ENCODE peak calls at places on chromosomes 16 and 17, in nine cellular contexts. One of them, this sample, is unnamed.

GRCh38 chr17:75241996-75242460 is 19.4 kb downstream of the GGA3 start:
- DNase-seq in activated CD4-positive, alpha-beta T cell treated with anti-CD3 and anti-CD28 coated beads, Interleukin-2, amount 10 ng/mL, durations not matched to agents 7 days and 5 days: no peak
- DNase-seq in stimulated activated CD4-positive, alpha-beta T cell treated with anti-CD3 and anti-CD28 coated beads, Interleukin-1b, Interleukin-23, amount 100 ng/mL, for 24 hours: no peak
- DNase-seq in NCI-H2081 treated with DMSO at 0.1 percent for 48 hours: no peak
- DNase-seq in AG04449: no peak
- DNase-seq in Ammon's horn: no peak
- DNase-seq in HS-5: no peak
- DNase-seq in NCI-H1092: no peak
- DNase-seq in CD8-positive, alpha-beta T cell: no peak
- DNase-seq in this sample: peak

GRCh38 chr17:80938556-80938955 is 53.1 kb upstream of the CHMP6 start:
- DNase-seq in CD8-positive, alpha-beta T cell: peak
- DNase-seq in AG04449: no peak
- DNase-seq in Ammon's horn: peak
- DNase-seq in NCI-H1092: no peak
- DNase-seq in activated CD4-positive, alpha-beta T cell treated with anti-CD3 and anti-CD28 coated beads, Interleukin-2, amount 10 ng/mL, durations not matched to agents 7 days and 5 days: peak
- DNase-seq in HS-5: no peak
- DNase-seq in NCI-H2081 treated with DMSO at 0.1 percent for 48 hours: no peak
- DNase-seq in stimulated activated CD4-positive, alpha-beta T cell treated with anti-CD3 and anti-CD28 coated beads, Interleukin-1b, Interleukin-23, amount 100 ng/mL, for 24 hours: no peak
- DNase-seq in this sample: no peak

GRCh38 chr16:50272687-50273381 is 6.5 kb downstream of the ADCY7 start:
- DNase-seq in stimulated activated CD4-positive, alpha-beta T cell treated with anti-CD3 and anti-CD28 coated beads, Interleukin-1b, Interleukin-23, amount 100 ng/mL, for 24 hours: no peak
- DNase-seq in CD8-positive, alpha-beta T cell: no peak
- DNase-seq in NCI-H2081 treated with DMSO at 0.1 percent for 48 hours: no peak
- DNase-seq in HS-5: no peak
- DNase-seq in NCI-H1092: no peak
- DNase-seq in AG04449: no peak
- DNase-seq in Ammon's horn: no peak
- DNase-seq in activated CD4-positive, alpha-beta T cell treated with anti-CD3 and anti-CD28 coated beads, Interleukin-2, amount 10 ng/mL, durations not matched to agents 7 days and 5 days: no peak
- DNase-seq in this sample: no peak

GRCh38 chr16:5678371-5678770 is 580.8 kb upstream of the EEF2KMT start:
- DNase-seq in Ammon's horn: no peak
- DNase-seq in activated CD4-positive, alpha-beta T cell treated with anti-CD3 and anti-CD28 coated beads, Interleukin-2, amount 10 ng/mL, durations not matched to agents 7 days and 5 days: no peak
- DNase-seq in NCI-H1092: no peak
- DNase-seq in stimulated activated CD4-positive, alpha-beta T cell treated with anti-CD3 and anti-CD28 coated beads, Interleukin-1b, Interleukin-23, amount 100 ng/mL, for 24 hours: no peak
- DNase-seq in AG04449: no peak
- DNase-seq in CD8-positive, alpha-beta T cell: no peak
- DNase-seq in HS-5: no peak
- DNase-seq in NCI-H2081 treated with DMSO at 0.1 percent for 48 hours: no peak
- DNase-seq in this sample: no peak

GRCh38 chr16:50741225-50741807 is 570 bp upstream of the CYLD start:
- DNase-seq in Ammon's horn: no peak
- DNase-seq in NCI-H2081 treated with DMSO at 0.1 percent for 48 hours: no peak
- DNase-seq in stimulated activated CD4-positive, alpha-beta T cell treated with anti-CD3 and anti-CD28 coated beads, Interleukin-1b, Interleukin-23, amount 100 ng/mL, for 24 hours: no peak
- DNase-seq in NCI-H1092: no peak
- DNase-seq in activated CD4-positive, alpha-beta T cell treated with anti-CD3 and anti-CD28 coated beads, Interleukin-2, amount 10 ng/mL, durations not matched to agents 7 days and 5 days: no peak
- DNase-seq in AG04449: no peak
- DNase-seq in HS-5: no peak
- DNase-seq in CD8-positive, alpha-beta T cell: no peak
- DNase-seq in this sample: no peak

GRCh38 chr17:83036666-83037065 is 42.7 kb upstream of the METRNL start:
- DNase-seq in AG04449: no peak
- DNase-seq in stimulated activated CD4-positive, alpha-beta T cell treated with anti-CD3 and anti-CD28 coated beads, Interleukin-1b, Interleukin-23, amount 100 ng/mL, for 24 hours: no peak
- DNase-seq in NCI-H1092: no peak
- DNase-seq in CD8-positive, alpha-beta T cell: no peak
- DNase-seq in activated CD4-positive, alpha-beta T cell treated with anti-CD3 and anti-CD28 coated beads, Interleukin-2, amount 10 ng/mL, durations not matched to agents 7 days and 5 days: no peak
- DNase-seq in HS-5: no peak
- DNase-seq in NCI-H2081 treated with DMSO at 0.1 percent for 48 hours: no peak
- DNase-seq in Ammon's horn: no peak
- DNase-seq in this sample: no peak

GRCh38 chr16:21088646-21089538 is 61.8 kb downstream of the DNAH3 start:
- DNase-seq in activated CD4-positive, alpha-beta T cell treated with anti-CD3 and anti-CD28 coated beads, Interleukin-2, amount 10 ng/mL, durations not matched to agents 7 days and 5 days: no peak
- DNase-seq in Ammon's horn: no peak
- DNase-seq in NCI-H1092: no peak
- DNase-seq in CD8-positive, alpha-beta T cell: no peak
- DNase-seq in NCI-H2081 treated with DMSO at 0.1 percent for 48 hours: no peak
- DNase-seq in AG04449: no peak
- DNase-seq in stimulated activated CD4-positive, alpha-beta T cell treated with anti-CD3 and anti-CD28 coated beads, Interleukin-1b, Interleukin-23, amount 100 ng/mL, for 24 hours: no peak
- DNase-seq in HS-5: no peak
- DNase-seq in this sample: peak

GRCh38 chr16:70737377-70738082 is 51.7 kb upstream of the MTSS2 start:
- DNase-seq in activated CD4-positive, alpha-beta T cell treated with anti-CD3 and anti-CD28 coated beads, Interleukin-2, amount 10 ng/mL, durations not matched to agents 7 days and 5 days: peak
- DNase-seq in HS-5: peak
- DNase-seq in CD8-positive, alpha-beta T cell: peak
- DNase-seq in Ammon's horn: peak
- DNase-seq in NCI-H2081 treated with DMSO at 0.1 percent for 48 hours: no peak
- DNase-seq in stimulated activated CD4-positive, alpha-beta T cell treated with anti-CD3 and anti-CD28 coated beads, Interleukin-1b, Interleukin-23, amount 100 ng/mL, for 24 hours: peak
- DNase-seq in NCI-H1092: no peak
- DNase-seq in AG04449: peak
- DNase-seq in this sample: peak

GRCh38 chr17:1347681-1348318 is 52.2 kb downstream of the YWHAE start:
- DNase-seq in HS-5: no peak
- DNase-seq in stimulated activated CD4-positive, alpha-beta T cell treated with anti-CD3 and anti-CD28 coated beads, Interleukin-1b, Interleukin-23, amount 100 ng/mL, for 24 hours: no peak
- DNase-seq in NCI-H1092: no peak
- DNase-seq in AG04449: no peak
- DNase-seq in activated CD4-positive, alpha-beta T cell treated with anti-CD3 and anti-CD28 coated beads, Interleukin-2, amount 10 ng/mL, durations not matched to agents 7 days and 5 days: no peak
- DNase-seq in Ammon's horn: peak
- DNase-seq in NCI-H2081 treated with DMSO at 0.1 percent for 48 hours: no peak
- DNase-seq in CD8-positive, alpha-beta T cell: no peak
- DNase-seq in this sample: peak

GRCh38 chr16:85715169-85716015 is 26.6 kb upstream of the GINS2 start:
- DNase-seq in activated CD4-positive, alpha-beta T cell treated with anti-CD3 and anti-CD28 coated beads, Interleukin-2, amount 10 ng/mL, durations not matched to agents 7 days and 5 days: no peak
- DNase-seq in stimulated activated CD4-positive, alpha-beta T cell treated with anti-CD3 and anti-CD28 coated beads, Interleukin-1b, Interleukin-23, amount 100 ng/mL, for 24 hours: no peak
- DNase-seq in NCI-H1092: peak
- DNase-seq in Ammon's horn: no peak
- DNase-seq in CD8-positive, alpha-beta T cell: no peak
- DNase-seq in NCI-H2081 treated with DMSO at 0.1 percent for 48 hours: no peak
- DNase-seq in AG04449: no peak
- DNase-seq in HS-5: no peak
- DNase-seq in this sample: no peak

GRCh38 chr16:47018223-47018891 is 44.9 kb upstream of the DNAJA2 start:
- DNase-seq in HS-5: no peak
- DNase-seq in NCI-H1092: peak
- DNase-seq in NCI-H2081 treated with DMSO at 0.1 percent for 48 hours: no peak
- DNase-seq in AG04449: no peak
- DNase-seq in stimulated activated CD4-positive, alpha-beta T cell treated with anti-CD3 and anti-CD28 coated beads, Interleukin-1b, Interleukin-23, amount 100 ng/mL, for 24 hours: no peak
- DNase-seq in activated CD4-positive, alpha-beta T cell treated with anti-CD3 and anti-CD28 coated beads, Interleukin-2, amount 10 ng/mL, durations not matched to agents 7 days and 5 days: peak
- DNase-seq in Ammon's horn: peak
- DNase-seq in CD8-positive, alpha-beta T cell: peak
- DNase-seq in this sample: peak

GRCh38 chr16:88770459-88771293 is 14.3 kb downstream of the PIEZO1 start:
- DNase-seq in HS-5: no peak
- DNase-seq in stimulated activated CD4-positive, alpha-beta T cell treated with anti-CD3 and anti-CD28 coated beads, Interleukin-1b, Interleukin-23, amount 100 ng/mL, for 24 hours: no peak
- DNase-seq in NCI-H2081 treated with DMSO at 0.1 percent for 48 hours: no peak
- DNase-seq in activated CD4-positive, alpha-beta T cell treated with anti-CD3 and anti-CD28 coated beads, Interleukin-2, amount 10 ng/mL, durations not matched to agents 7 days and 5 days: no peak
- DNase-seq in NCI-H1092: no peak
- DNase-seq in CD8-positive, alpha-beta T cell: peak
- DNase-seq in Ammon's horn: no peak
- DNase-seq in AG04449: no peak
- DNase-seq in this sample: no peak

GRCh38 chr17:28982191-28982793 is 23.5 kb downstream of the SEZ6 start:
- DNase-seq in NCI-H2081 treated with DMSO at 0.1 percent for 48 hours: no peak
- DNase-seq in Ammon's horn: no peak
- DNase-seq in AG04449: no peak
- DNase-seq in NCI-H1092: no peak
- DNase-seq in activated CD4-positive, alpha-beta T cell treated with anti-CD3 and anti-CD28 coated beads, Interleukin-2, amount 10 ng/mL, durations not matched to agents 7 days and 5 days: peak
- DNase-seq in CD8-positive, alpha-beta T cell: peak
- DNase-seq in HS-5: no peak
- DNase-seq in stimulated activated CD4-positive, alpha-beta T cell treated with anti-CD3 and anti-CD28 coated beads, Interleukin-1b, Interleukin-23, amount 100 ng/mL, for 24 hours: peak
- DNase-seq in this sample: no peak

GRCh38 chr16:2364638-2365210 is 24.2 kb upstream of the ABCA3 start:
- DNase-seq in NCI-H2081 treated with DMSO at 0.1 percent for 48 hours: no peak
- DNase-seq in CD8-positive, alpha-beta T cell: no peak
- DNase-seq in AG04449: no peak
- DNase-seq in NCI-H1092: no peak
- DNase-seq in activated CD4-positive, alpha-beta T cell treated with anti-CD3 and anti-CD28 coated beads, Interleukin-2, amount 10 ng/mL, durations not matched to agents 7 days and 5 days: no peak
- DNase-seq in stimulated activated CD4-positive, alpha-beta T cell treated with anti-CD3 and anti-CD28 coated beads, Interleukin-1b, Interleukin-23, amount 100 ng/mL, for 24 hours: no peak
- DNase-seq in Ammon's horn: no peak
- DNase-seq in HS-5: no peak
- DNase-seq in this sample: no peak

GRCh38 chr17:21816592-21817567 is 124.6 kb downstream of the KCNJ18 start:
- DNase-seq in CD8-positive, alpha-beta T cell: no peak
- DNase-seq in activated CD4-positive, alpha-beta T cell treated with anti-CD3 and anti-CD28 coated beads, Interleukin-2, amount 10 ng/mL, durations not matched to agents 7 days and 5 days: no peak
- DNase-seq in Ammon's horn: no peak
- DNase-seq in NCI-H2081 treated with DMSO at 0.1 percent for 48 hours: no peak
- DNase-seq in AG04449: no peak
- DNase-seq in stimulated activated CD4-positive, alpha-beta T cell treated with anti-CD3 and anti-CD28 coated beads, Interleukin-1b, Interleukin-23, amount 100 ng/mL, for 24 hours: no peak
- DNase-seq in NCI-H1092: no peak
- DNase-seq in HS-5: no peak
- DNase-seq in this sample: no peak

GRCh38 chr16:24858219-24859041 is 12.7 kb downstream of the SLC5A11 start:
- DNase-seq in AG04449: no peak
- DNase-seq in Ammon's horn: peak
- DNase-seq in NCI-H2081 treated with DMSO at 0.1 percent for 48 hours: no peak
- DNase-seq in NCI-H1092: no peak
- DNase-seq in stimulated activated CD4-positive, alpha-beta T cell treated with anti-CD3 and anti-CD28 coated beads, Interleukin-1b, Interleukin-23, amount 100 ng/mL, for 24 hours: peak
- DNase-seq in activated CD4-positive, alpha-beta T cell treated with anti-CD3 and anti-CD28 coated beads, Interleukin-2, amount 10 ng/mL, durations not matched to agents 7 days and 5 days: peak
- DNase-seq in CD8-positive, alpha-beta T cell: peak
- DNase-seq in HS-5: no peak
- DNase-seq in this sample: peak

GRCh38 chr17:68455756-68456528 is 1.4 kb downstream of the WIPI1 start:
- DNase-seq in CD8-positive, alpha-beta T cell: no peak
- DNase-seq in NCI-H2081 treated with DMSO at 0.1 percent for 48 hours: peak
- DNase-seq in NCI-H1092: no peak
- DNase-seq in HS-5: peak
- DNase-seq in activated CD4-positive, alpha-beta T cell treated with anti-CD3 and anti-CD28 coated beads, Interleukin-2, amount 10 ng/mL, durations not matched to agents 7 days and 5 days: no peak
- DNase-seq in stimulated activated CD4-positive, alpha-beta T cell treated with anti-CD3 and anti-CD28 coated beads, Interleukin-1b, Interleukin-23, amount 100 ng/mL, for 24 hours: no peak
- DNase-seq in Ammon's horn: no peak
- DNase-seq in AG04449: peak
- DNase-seq in this sample: peak

GRCh38 chr17:35467824-35468223 is 19.3 kb upstream of the SLFN13 start:
- DNase-seq in activated CD4-positive, alpha-beta T cell treated with anti-CD3 and anti-CD28 coated beads, Interleukin-2, amount 10 ng/mL, durations not matched to agents 7 days and 5 days: peak
- DNase-seq in NCI-H2081 treated with DMSO at 0.1 percent for 48 hours: no peak
- DNase-seq in CD8-positive, alpha-beta T cell: peak
- DNase-seq in HS-5: no peak
- DNase-seq in AG04449: no peak
- DNase-seq in NCI-H1092: no peak
- DNase-seq in stimulated activated CD4-positive, alpha-beta T cell treated with anti-CD3 and anti-CD28 coated beads, Interleukin-1b, Interleukin-23, amount 100 ng/mL, for 24 hours: no peak
- DNase-seq in Ammon's horn: no peak
- DNase-seq in this sample: no peak

GRCh38 chr17:67881083-67881482 is 55.8 kb downstream of the BPTF start:
- DNase-seq in CD8-positive, alpha-beta T cell: no peak
- DNase-seq in HS-5: no peak
- DNase-seq in NCI-H2081 treated with DMSO at 0.1 percent for 48 hours: no peak
- DNase-seq in NCI-H1092: no peak
- DNase-seq in activated CD4-positive, alpha-beta T cell treated with anti-CD3 and anti-CD28 coated beads, Interleukin-2, amount 10 ng/mL, durations not matched to agents 7 days and 5 days: no peak
- DNase-seq in AG04449: no peak
- DNase-seq in stimulated activated CD4-positive, alpha-beta T cell treated with anti-CD3 and anti-CD28 coated beads, Interleukin-1b, Interleukin-23, amount 100 ng/mL, for 24 hours: no peak
- DNase-seq in Ammon's horn: no peak
- DNase-seq in this sample: no peak

GRCh38 chr17:9729034-9729650 is 62.2 kb downstream of the DHRS7C start:
- DNase-seq in HS-5: peak
- DNase-seq in activated CD4-positive, alpha-beta T cell treated with anti-CD3 and anti-CD28 coated beads, Interleukin-2, amount 10 ng/mL, durations not matched to agents 7 days and 5 days: peak
- DNase-seq in NCI-H1092: no peak
- DNase-seq in CD8-positive, alpha-beta T cell: no peak
- DNase-seq in NCI-H2081 treated with DMSO at 0.1 percent for 48 hours: peak
- DNase-seq in Ammon's horn: peak
- DNase-seq in stimulated activated CD4-positive, alpha-beta T cell treated with anti-CD3 and anti-CD28 coated beads, Interleukin-1b, Interleukin-23, amount 100 ng/mL, for 24 hours: no peak
- DNase-seq in AG04449: peak
- DNase-seq in this sample: peak

GRCh38 chr17:59607817-59608403 is 11.8 kb upstream of the CLTC start:
- DNase-seq in Ammon's horn: no peak
- DNase-seq in NCI-H1092: no peak
- DNase-seq in CD8-positive, alpha-beta T cell: peak
- DNase-seq in AG04449: no peak
- DNase-seq in activated CD4-positive, alpha-beta T cell treated with anti-CD3 and anti-CD28 coated beads, Interleukin-2, amount 10 ng/mL, durations not matched to agents 7 days and 5 days: peak
- DNase-seq in stimulated activated CD4-positive, alpha-beta T cell treated with anti-CD3 and anti-CD28 coated beads, Interleukin-1b, Interleukin-23, amount 100 ng/mL, for 24 hours: no peak
- DNase-seq in NCI-H2081 treated with DMSO at 0.1 percent for 48 hours: no peak
- DNase-seq in HS-5: no peak
- DNase-seq in this sample: no peak

GRCh38 chr16:9102379-9102778 is 10.9 kb downstream of the HAPSTR1 start:
- DNase-seq in NCI-H1092: no peak
- DNase-seq in stimulated activated CD4-positive, alpha-beta T cell treated with anti-CD3 and anti-CD28 coated beads, Interleukin-1b, Interleukin-23, amount 100 ng/mL, for 24 hours: no peak
- DNase-seq in NCI-H2081 treated with DMSO at 0.1 percent for 48 hours: no peak
- DNase-seq in activated CD4-positive, alpha-beta T cell treated with anti-CD3 and anti-CD28 coated beads, Interleukin-2, amount 10 ng/mL, durations not matched to agents 7 days and 5 days: no peak
- DNase-seq in HS-5: peak
- DNase-seq in Ammon's horn: no peak
- DNase-seq in CD8-positive, alpha-beta T cell: no peak
- DNase-seq in AG04449: peak
- DNase-seq in this sample: peak

GRCh38 chr17:74408830-74409229 is 23.1 kb upstream of the GPRC5C start:
- DNase-seq in NCI-H2081 treated with DMSO at 0.1 percent for 48 hours: peak
- DNase-seq in CD8-positive, alpha-beta T cell: no peak
- DNase-seq in Ammon's horn: no peak
- DNase-seq in activated CD4-positive, alpha-beta T cell treated with anti-CD3 and anti-CD28 coated beads, Interleukin-2, amount 10 ng/mL, durations not matched to agents 7 days and 5 days: no peak
- DNase-seq in NCI-H1092: peak
- DNase-seq in stimulated activated CD4-positive, alpha-beta T cell treated with anti-CD3 and anti-CD28 coated beads, Interleukin-1b, Interleukin-23, amount 100 ng/mL, for 24 hours: no peak
- DNase-seq in AG04449: no peak
- DNase-seq in HS-5: no peak
- DNase-seq in this sample: no peak

GRCh38 chr16:75479421-75479990 is 15.0 kb upstream of the TMEM170A start:
- DNase-seq in activated CD4-positive, alpha-beta T cell treated with anti-CD3 and anti-CD28 coated beads, Interleukin-2, amount 10 ng/mL, durations not matched to agents 7 days and 5 days: no peak
- DNase-seq in NCI-H1092: no peak
- DNase-seq in Ammon's horn: no peak
- DNase-seq in HS-5: no peak
- DNase-seq in NCI-H2081 treated with DMSO at 0.1 percent for 48 hours: no peak
- DNase-seq in CD8-positive, alpha-beta T cell: no peak
- DNase-seq in stimulated activated CD4-positive, alpha-beta T cell treated with anti-CD3 and anti-CD28 coated beads, Interleukin-1b, Interleukin-23, amount 100 ng/mL, for 24 hours: no peak
- DNase-seq in AG04449: no peak
- DNase-seq in this sample: no peak

GRCh38 chr16:68425498-68426354 is 22.6 kb downstream of the SMPD3 start:
- DNase-seq in NCI-H1092: no peak
- DNase-seq in HS-5: no peak
- DNase-seq in CD8-positive, alpha-beta T cell: no peak
- DNase-seq in Ammon's horn: no peak
- DNase-seq in stimulated activated CD4-positive, alpha-beta T cell treated with anti-CD3 and anti-CD28 coated beads, Interleukin-1b, Interleukin-23, amount 100 ng/mL, for 24 hours: no peak
- DNase-seq in activated CD4-positive, alpha-beta T cell treated with anti-CD3 and anti-CD28 coated beads, Interleukin-2, amount 10 ng/mL, durations not matched to agents 7 days and 5 days: no peak
- DNase-seq in NCI-H2081 treated with DMSO at 0.1 percent for 48 hours: no peak
- DNase-seq in AG04449: no peak
- DNase-seq in this sample: no peak

GRCh38 chr17:82740906-82741759 is 5.7 kb downstream of the FN3K start:
- DNase-seq in NCI-H1092: no peak
- DNase-seq in HS-5: no peak
- DNase-seq in CD8-positive, alpha-beta T cell: no peak
- DNase-seq in Ammon's horn: no peak
- DNase-seq in AG04449: no peak
- DNase-seq in activated CD4-positive, alpha-beta T cell treated with anti-CD3 and anti-CD28 coated beads, Interleukin-2, amount 10 ng/mL, durations not matched to agents 7 days and 5 days: no peak
- DNase-seq in NCI-H2081 treated with DMSO at 0.1 percent for 48 hours: no peak
- DNase-seq in stimulated activated CD4-positive, alpha-beta T cell treated with anti-CD3 and anti-CD28 coated beads, Interleukin-1b, Interleukin-23, amount 100 ng/mL, for 24 hours: no peak
- DNase-seq in this sample: no peak